ENCODE peak calls at places on chromosomes 16 and 17, in four cellular contexts. One of them, this sample, is unnamed.

GRCh38 chr16:48609453-48610023 is 442 bp downstream of the N4BP1 start:
- DNase-seq in AG09309: no peak
- DNase-seq in PC-3: no peak
- DNase-seq in IMR-90: peak
- DNase-seq in this sample: no peak

GRCh38 chr16:89910717-89911354 is 7.8 kb upstream of the MC1R start:
- DNase-seq in AG09309: no peak
- DNase-seq in PC-3: no peak
- DNase-seq in IMR-90: no peak
- DNase-seq in this sample: no peak

GRCh38 chr17:79948406-79948917 is 87.2 kb downstream of the TBC1D16 start:
- DNase-seq in AG09309: no peak
- DNase-seq in PC-3: no peak
- DNase-seq in IMR-90: no peak
- DNase-seq in this sample: no peak

GRCh38 chr17:61353211-61353610 is 46.4 kb upstream of the TBX2 start:
- DNase-seq in AG09309: no peak
- DNase-seq in PC-3: no peak
- DNase-seq in IMR-90: no peak
- DNase-seq in this sample: no peak

GRCh38 chr16:57993452-57993851 is 7.0 kb downstream of the ZNF319 start:
- DNase-seq in AG09309: no peak
- DNase-seq in PC-3: no peak
- DNase-seq in IMR-90: no peak
- DNase-seq in this sample: no peak

GRCh38 chr16:23679274-23679985 is 741 bp downstream of the PLK1 start:
- DNase-seq in AG09309: no peak
- DNase-seq in PC-3: peak
- DNase-seq in IMR-90: peak
- DNase-seq in this sample: no peak

GRCh38 chr17:28043296-28043695 is 819 bp downstream of the NLK start:
- DNase-seq in AG09309: no peak
- DNase-seq in PC-3: no peak
- DNase-seq in IMR-90: no peak
- DNase-seq in this sample: no peak

GRCh38 chr16:11414815-11415775 is 69.8 kb downstream of the RMI2 start:
- DNase-seq in AG09309: no peak
- DNase-seq in PC-3: no peak
- DNase-seq in IMR-90: no peak
- DNase-seq in this sample: no peak

GRCh38 chr17:1732241-1733046 is 7.9 kb downstream of the WDR81 start:
- DNase-seq in AG09309: no peak
- DNase-seq in PC-3: no peak
- DNase-seq in IMR-90: no peak
- DNase-seq in this sample: no peak

GRCh38 chr17:8629371-8630226 is 926 bp downstream of the MYH10 start:
- DNase-seq in AG09309: no peak
- DNase-seq in PC-3: no peak
- DNase-seq in IMR-90: no peak
- DNase-seq in this sample: no peak

GRCh38 chr17:21214777-21215541 is 998 bp upstream of the TMEM11 start:
- DNase-seq in AG09309: no peak
- DNase-seq in PC-3: peak
- DNase-seq in IMR-90: no peak
- DNase-seq in this sample: no peak

GRCh38 chr17:81487487-81488275 is 24.9 kb downstream of the ACTG1 start:
- DNase-seq in AG09309: no peak
- DNase-seq in PC-3: peak
- DNase-seq in IMR-90: peak
- DNase-seq in this sample: peak

GRCh38 chr16:58024673-58025350 is 742 bp upstream of the MMP15 start:
- DNase-seq in AG09309: no peak
- DNase-seq in PC-3: no peak
- DNase-seq in IMR-90: no peak
- DNase-seq in this sample: no peak

GRCh38 chr16:26717826-26718225 is 348.9 kb upstream of the C16orf82 start:
- DNase-seq in AG09309: no peak
- DNase-seq in PC-3: no peak
- DNase-seq in IMR-90: no peak
- DNase-seq in this sample: no peak

GRCh38 chr16:72721981-72722380 is 325.9 kb downstream of the ZFHX3 start:
- DNase-seq in AG09309: no peak
- DNase-seq in PC-3: no peak
- DNase-seq in IMR-90: no peak
- DNase-seq in this sample: no peak

GRCh38 chr16:11517926-11518325 is 68.8 kb downstream of the LITAF start:
- DNase-seq in AG09309: no peak
- DNase-seq in PC-3: no peak
- DNase-seq in IMR-90: no peak
- DNase-seq in this sample: no peak

GRCh38 chr16:11674818-11675560 is 6.7 kb downstream of the SNN start:
- DNase-seq in AG09309: no peak
- DNase-seq in PC-3: no peak
- DNase-seq in IMR-90: peak
- DNase-seq in this sample: no peak

GRCh38 chr17:14845562-14846335 is 419.4 kb downstream of the PMP22 start:
- DNase-seq in AG09309: peak
- DNase-seq in PC-3: no peak
- DNase-seq in IMR-90: peak
- DNase-seq in this sample: no peak

GRCh38 chr16:76535-77272 is 1.3 kb upstream of the MPG start:
- DNase-seq in AG09309: no peak
- DNase-seq in PC-3: peak
- DNase-seq in IMR-90: peak
- DNase-seq in this sample: no peak

GRCh38 chr16:86665929-86666328 is 87.6 kb downstream of the FOXL1 start:
- DNase-seq in AG09309: no peak
- DNase-seq in PC-3: no peak
- DNase-seq in IMR-90: no peak
- DNase-seq in this sample: no peak

GRCh38 chr17:59001158-59001814 is 105.4 kb downstream of the TRIM37 start:
- DNase-seq in AG09309: no peak
- DNase-seq in PC-3: peak
- DNase-seq in IMR-90: peak
- DNase-seq in this sample: no peak

DNA sequence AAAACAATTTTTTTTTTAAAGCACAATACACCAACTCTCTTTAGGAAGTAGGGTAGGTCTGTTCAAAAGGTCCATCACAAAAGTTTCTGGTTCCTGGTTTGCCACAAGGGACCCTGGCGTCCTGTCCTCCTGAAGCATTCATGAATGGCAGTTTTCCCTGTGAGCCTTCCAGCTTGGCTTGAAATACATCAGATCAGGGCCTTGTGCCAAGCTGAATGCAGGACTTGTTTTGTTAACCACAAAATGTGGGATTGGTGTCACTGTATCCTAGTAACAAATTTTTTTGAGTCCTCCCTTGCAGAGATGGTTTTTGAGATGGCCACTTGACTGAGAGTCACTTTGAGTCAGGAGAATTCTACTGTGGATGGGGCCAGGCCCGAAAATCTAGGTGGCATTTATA is 3.9 kb downstream of the GNAO1 start:
- DNase-seq in AG09309: no peak
- DNase-seq in PC-3: peak
- DNase-seq in IMR-90: no peak
- DNase-seq in this sample: no peak
- H3K4me3 ChIP-seq in AG09309: no peak
- H3K4me3 ChIP-seq in PC-3: no peak
- H3K4me3 ChIP-seq in IMR-90: no peak
- H3K4me3 ChIP-seq in this sample: no peak

GRCh38 chr17:38851434-38851833 is 2.1 kb downstream of the RPL23 start:
- DNase-seq in AG09309: no peak
- DNase-seq in PC-3: no peak
- DNase-seq in IMR-90: no peak
- DNase-seq in this sample: no peak
- H3K4me3 ChIP-seq in AG09309: peak
- H3K4me3 ChIP-seq in PC-3: peak
- H3K4me3 ChIP-seq in IMR-90: peak
- H3K4me3 ChIP-seq in this sample: peak

GRCh38 chr17:32875904-32876413 is 965 bp downstream of the MYO1D start:
- DNase-seq in AG09309: no peak
- DNase-seq in PC-3: peak
- DNase-seq in IMR-90: peak
- DNase-seq in this sample: no peak
- H3K4me3 ChIP-seq in AG09309: peak
- H3K4me3 ChIP-seq in PC-3: peak
- H3K4me3 ChIP-seq in IMR-90: peak
- H3K4me3 ChIP-seq in this sample: peak

DNA sequence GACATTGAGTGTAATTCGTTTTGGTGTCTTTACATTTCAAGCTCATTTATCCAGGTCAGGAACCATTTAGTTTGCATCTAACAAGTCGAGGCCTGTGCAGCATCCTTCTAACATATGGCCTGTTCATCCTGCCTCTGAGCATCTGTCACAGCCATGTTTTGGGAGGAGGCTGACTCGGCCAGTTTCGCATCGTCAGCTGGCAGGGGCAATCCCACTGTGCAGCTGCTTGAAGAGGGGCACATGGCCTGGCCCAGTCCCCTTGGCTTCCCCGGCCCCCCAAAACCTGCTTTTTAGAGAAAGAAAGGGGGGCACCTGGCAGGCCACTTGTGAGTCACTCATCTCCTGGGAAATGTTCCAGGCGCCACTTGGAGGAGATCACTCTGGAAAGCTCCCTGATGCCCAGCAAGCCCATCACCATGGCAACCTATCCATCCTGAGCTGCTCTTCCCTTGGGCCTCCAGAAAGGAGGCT is 31.4 kb upstream of the BCAR1 start:
- DNase-seq in AG09309: no peak
- DNase-seq in PC-3: no peak
- DNase-seq in IMR-90: peak
- DNase-seq in this sample: no peak
- H3K4me3 ChIP-seq in AG09309: no peak
- H3K4me3 ChIP-seq in PC-3: no peak
- H3K4me3 ChIP-seq in IMR-90: no peak
- H3K4me3 ChIP-seq in this sample: no peak

GRCh38 chr16:28834349-28834748 is 11.6 kb downstream of the ATXN2L start:
- DNase-seq in AG09309: no peak
- DNase-seq in PC-3: no peak
- DNase-seq in IMR-90: no peak
- DNase-seq in this sample: no peak
- H3K4me3 ChIP-seq in AG09309: no peak
- H3K4me3 ChIP-seq in PC-3: no peak
- H3K4me3 ChIP-seq in IMR-90: no peak
- H3K4me3 ChIP-seq in this sample: no peak